ENCODE peak calls at places on chromosomes 1 and 21, in five cellular contexts. F is right atrium auricular region; H is naive thymus-derived CD4-positive, alpha-beta T cell; U is SJSA1; B is fibroblast of lung. X is an unnamed sample. For H3K27me3, the result is how much of the 10 kb centered on the place peaks cover.

GRCh38 chr1:192763243-192763642 is 45.6 kb upstream of the RGS2 start:
- DNase-seq in F (no peak), U (no peak), H (no peak), B (peak), X (no peak)

GRCh38 chr1:33342041-33342723 is 21.3 kb upstream of the A3GALT2 start:
- DNase-seq in F (peak), B (peak), H (no peak), U (peak), X (no peak)

GRCh38 chr1:186977266-186977957 is 148.7 kb downstream of the PLA2G4A start:
- DNase-seq in B (peak), F (no peak), U (no peak), H (no peak), X (no peak)

GRCh38 chr1:200296091-200296661 is 113.7 kb downstream of the ZNF281 start:
- DNase-seq in F (no peak), U (no peak), H (no peak), B (no peak), X (no peak)

GRCh38 chr1:16968372-16968771 is 12.0 kb downstream of the MFAP2 start:
- DNase-seq in F (no peak), U (no peak), B (no peak), H (no peak), X (no peak)

GRCh38 chr1:224884428-224884827 is 45.0 kb upstream of the DNAH14 start:
- DNase-seq in F (no peak), H (no peak), B (peak), U (no peak), X (no peak)

GRCh38 chr1:109111386-109112055 is 2.4 kb upstream of the ELAPOR1 start:
- DNase-seq in H (no peak), U (no peak), F (no peak), B (no peak), X (no peak)

GRCh38 chr1:12486401-12487005 is 131.5 kb downstream of the DHRS3 start:
- DNase-seq in H (no peak), F (no peak), B (peak), U (peak), X (no peak)

GRCh38 chr1:180000575-180000974 is 46.0 kb downstream of the CEP350 start:
- DNase-seq in H (no peak), B (no peak), F (no peak), U (no peak), X (no peak)

GRCh38 chr1:180954766-180955165 is 42.1 kb downstream of the KIAA1614 start:
- DNase-seq in H (no peak), F (no peak), U (no peak), B (no peak), X (no peak)

GRCh38 chr1:193143285-193143684 is 21.5 kb downstream of the CDC73 start:
- DNase-seq in F (no peak), H (no peak), B (no peak), U (no peak), X (no peak)

GRCh38 chr1:20469406-20470076 is 16.5 kb downstream of the CAMK2N1 start:
- DNase-seq in U (no peak), F (no peak), B (no peak), H (no peak), X (no peak)

GRCh38 chr1:238892612-238893011 is 493.8 kb upstream of the CHRM3 start:
- DNase-seq in U (no peak), H (no peak), F (no peak), B (peak), X (no peak)

GRCh38 chr21:45322960-45323461 is 35.3 kb upstream of the POFUT2 start:
- DNase-seq in B (no peak), U (no peak), H (no peak), F (no peak), X (no peak)

GRCh38 chr1:9110669-9111356 is 18.1 kb downstream of the GPR157 start:
- DNase-seq in U (peak), B (peak), F (peak), H (peak), X (peak)

GRCh38 chr1:230165526-230165925 is 98.5 kb downstream of the GALNT2 start:
- DNase-seq in U (no peak), B (no peak), H (no peak), F (peak), X (no peak)

GRCh38 chr1:211677659-211678058 is 2.2 kb upstream of the NEK2 start:
- DNase-seq in F (no peak), U (no peak), H (no peak), B (no peak), X (no peak)

GRCh38 chr1:154866257-154866994 is 3.7 kb downstream of the KCNN3 start:
- DNase-seq in H (no peak), F (no peak), B (peak), U (no peak), X (no peak)

GRCh38 chr1:95582191-95582590 is 348.2 kb downstream of the RWDD3 start:
- DNase-seq in F (no peak), U (no peak), B (no peak), H (no peak), X (no peak)

GRCh38 chr1:119933397-119933796 is 37.1 kb upstream of the ADAM30 start:
- DNase-seq in H (no peak), U (no peak), B (no peak), F (no peak), X (no peak)

DNA sequence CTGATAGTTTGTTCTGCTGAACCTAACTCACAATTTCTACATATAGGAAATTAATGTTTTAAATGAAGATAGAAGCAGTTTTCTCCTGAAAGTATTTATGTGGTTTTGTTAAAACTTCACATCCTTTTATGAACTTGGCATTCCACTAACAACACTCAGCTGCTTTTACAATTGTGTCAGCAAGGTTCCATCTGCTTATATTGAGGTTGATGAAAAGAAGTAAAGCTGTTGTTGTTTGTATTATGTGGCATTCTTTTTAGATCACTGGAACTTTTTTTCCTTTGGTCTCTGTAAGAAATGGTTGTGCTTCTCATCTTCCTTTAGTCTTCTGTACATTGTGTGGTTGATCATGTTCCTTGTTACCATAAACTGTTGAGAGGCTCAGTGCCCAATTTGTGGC is 41.7 kb downstream of the AK4 start:
- DNase-seq in U (no peak), H (no peak), B (peak), F (no peak), X (no peak)
- H3K27me3 ChIP-seq in U (under half), H (under half), B (under half), F (under half), X (under half)

GRCh38 chr1:44576456-44577150 is 97.7 kb downstream of the TMEM53 start:
- DNase-seq in B (no peak), F (no peak), U (no peak), H (no peak), X (no peak)

GRCh38 chr1:44571712-44572571 is 102.3 kb downstream of the TMEM53 start:
- DNase-seq in B (no peak), H (peak), F (no peak), U (no peak), X (peak)

GRCh38 chr1:44569491-44569890 is 104.8 kb downstream of the TMEM53 start:
- DNase-seq in H (no peak), U (no peak), F (no peak), B (no peak), X (no peak)

GRCh38 chr1:44568128-44568900 is 106.0 kb downstream of the TMEM53 start:
- DNase-seq in B (no peak), F (no peak), H (no peak), U (no peak), X (no peak)

DNA sequence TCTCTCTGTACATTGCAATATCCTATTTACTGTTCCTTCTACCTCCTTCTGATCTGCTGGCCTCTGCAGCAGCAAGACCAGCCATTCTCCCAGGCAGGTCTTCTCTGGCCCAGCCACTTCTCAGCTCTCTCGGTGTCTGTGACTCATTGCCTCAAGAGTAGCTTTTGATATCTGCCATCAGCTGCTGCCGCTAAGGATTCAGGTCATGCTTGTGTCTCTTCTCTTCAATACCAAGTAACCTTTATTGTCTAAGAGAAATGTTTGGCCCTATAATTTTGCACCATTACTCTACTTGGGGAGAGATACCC is 101.8 kb downstream of the TMEM53 start:
- DNase-seq in H (no peak), U (no peak), B (no peak), F (no peak), X (no peak)
- H3K27me3 ChIP-seq in H (under half), U (under half), B (under half), F (under half), X (under half)

DNA sequence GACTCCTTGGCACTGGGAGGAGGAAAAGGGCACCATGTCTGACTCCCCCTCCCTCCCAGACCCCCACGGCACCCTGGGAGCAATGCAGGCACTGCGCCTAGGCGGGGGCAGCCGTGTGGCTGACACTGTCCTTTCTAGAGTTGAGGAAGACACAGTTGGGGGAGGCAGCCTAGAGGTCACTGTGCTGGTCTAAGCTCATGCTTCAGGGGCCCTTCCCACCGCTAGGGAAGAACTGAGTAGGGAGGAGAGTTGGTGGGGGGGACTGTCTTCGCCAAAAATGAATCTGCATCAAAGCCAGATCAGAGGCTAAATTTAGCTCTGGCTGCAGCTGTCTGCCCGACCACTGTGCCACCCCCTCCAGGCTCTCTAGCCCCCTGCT is 3.4 kb downstream of the SEMA6C start:
- DNase-seq in U (no peak), F (no peak), B (no peak), H (no peak), X (no peak)
- H3K27me3 ChIP-seq in U (under half), F (under half), B (under half), H (under half), X (under half)

GRCh38 chr1:29324771-29325351 is 88.5 kb downstream of the PTPRU start:
- DNase-seq in B (no peak), U (no peak), F (no peak), H (no peak), X (no peak)

GRCh38 chr1:29325675-29326074 is 89.4 kb downstream of the PTPRU start:
- DNase-seq in B (no peak), H (no peak), F (no peak), U (no peak), X (no peak)

GRCh38 chr1:29324202-29324601 is 87.9 kb downstream of the PTPRU start:
- DNase-seq in U (no peak), F (no peak), B (no peak), H (no peak), X (no peak)

GRCh38 chr1:29327223-29327935 is 91.1 kb downstream of the PTPRU start:
- DNase-seq in B (no peak), F (no peak), U (no peak), H (no peak), X (no peak)

DNA sequence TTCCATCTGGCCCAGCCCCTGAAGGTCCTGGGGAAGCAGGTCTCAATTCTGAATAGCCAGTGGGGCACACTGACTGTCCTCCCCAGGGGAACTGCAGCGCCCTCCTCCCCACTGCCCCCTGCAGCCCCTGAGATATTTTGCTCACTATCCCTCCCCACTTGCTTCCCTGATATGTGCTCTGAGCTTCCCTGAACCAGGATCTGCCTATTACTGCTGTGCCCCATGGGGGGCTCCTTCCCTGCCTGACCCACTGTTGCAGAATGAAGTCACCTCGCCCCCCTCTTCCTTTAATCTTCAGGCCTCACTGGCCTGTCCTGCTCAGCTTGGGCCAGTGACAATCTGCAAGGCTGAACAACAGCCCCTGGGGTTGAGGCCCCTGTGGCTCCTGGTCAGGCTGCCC is 89.8 kb downstream of the PTPRU start:
- DNase-seq in H (no peak), U (no peak), F (no peak), B (no peak), X (no peak)
- H3K27me3 ChIP-seq in H (under half), U (under half), F (under half), B (under half), X (under half)

DNA sequence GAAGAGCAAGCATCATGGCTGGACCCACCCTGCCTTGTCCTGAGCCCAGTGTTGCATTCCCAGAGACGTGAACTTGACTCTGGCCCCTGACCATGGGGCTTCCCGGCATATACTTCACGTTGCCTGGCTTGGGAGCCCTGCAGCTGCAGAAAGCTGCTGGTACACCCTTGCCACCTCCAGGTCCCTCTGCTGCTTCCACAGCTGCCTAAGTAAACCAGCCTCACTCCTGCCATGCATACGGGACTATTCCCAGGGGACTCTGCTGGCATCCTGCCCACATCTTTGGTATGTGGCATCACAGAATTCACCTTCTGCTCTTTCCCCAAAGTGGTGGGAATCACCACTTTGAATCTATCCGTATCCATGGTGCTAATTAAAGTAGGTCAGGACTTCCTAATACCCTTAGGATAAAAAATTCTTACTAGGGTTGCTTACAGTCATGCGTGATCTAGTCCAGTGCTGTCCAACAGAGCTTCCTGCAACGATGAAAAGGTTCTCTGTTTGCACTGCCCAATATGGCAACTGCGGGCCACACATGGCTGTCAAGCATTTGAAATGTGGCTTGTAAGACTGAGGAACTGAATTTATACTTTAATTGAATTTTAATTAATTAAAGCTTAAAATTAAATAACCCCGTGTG is 203.0 kb downstream of the GRIK3 start:
- DNase-seq in U (no peak), F (no peak), B (no peak), H (no peak), X (no peak)
- H3K27me3 ChIP-seq in U (under half), F (under half), B (under half), H (under half), X (under half)

GRCh38 chr1:27365372-27366112 is 1.2 kb downstream of the MAP3K6 start:
- DNase-seq in F (peak), U (peak), H (peak), B (peak), X (peak)

GRCh38 chr1:27366113-27366410 is 699 bp downstream of the MAP3K6 start:
- DNase-seq in H (peak), U (peak), F (peak), B (peak), X (peak)

GRCh38 chr1:27366411-27367159 is at the start of gene MAP3K6:
- DNase-seq in B (peak), F (peak), H (peak), U (peak), X (peak)

GRCh38 chr1:27368872-27369703 is 2.3 kb upstream of the MAP3K6 start:
- DNase-seq in U (no peak), H (no peak), F (no peak), B (no peak), X (no peak)

GRCh38 chr1:27367160-27367650 is 444 bp upstream of the MAP3K6 start:
- DNase-seq in B (no peak), U (no peak), H (no peak), F (no peak), X (no peak)
- H3K27me3 ChIP-seq in B (under half), U (under half), H (under half), F (under half), X (under half)

GRCh38 chr1:220890582-220890981 is 11.3 kb downstream of the HLX start:
- DNase-seq in H (no peak), U (no peak), B (no peak), F (no peak), X (no peak)
- H3K27me3 ChIP-seq in H (under half), U (under half), B (under half), F (half or more), X (under half)

DNA sequence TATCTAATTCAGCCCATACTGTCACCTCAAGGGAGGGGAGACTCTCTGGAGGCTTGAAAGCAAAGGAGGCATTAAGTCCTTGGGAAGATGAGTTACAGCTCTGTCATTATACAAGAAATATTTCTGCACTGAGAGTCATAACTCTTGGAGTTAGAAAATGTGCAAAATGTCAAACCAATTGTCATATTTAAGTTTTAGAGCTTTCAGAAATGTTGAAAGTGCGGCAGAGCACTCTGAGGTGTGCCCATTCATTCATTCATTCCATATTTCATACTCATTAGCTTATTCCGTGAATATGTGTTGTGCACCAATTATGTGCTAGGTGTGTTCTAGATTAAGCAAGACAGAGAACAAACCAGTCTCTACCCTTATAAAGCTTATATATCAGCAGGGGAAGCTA is 87.1 kb downstream of the HUNK start:
- DNase-seq in B (no peak), U (no peak), F (no peak), H (no peak), X (no peak)
- H3K27me3 ChIP-seq in B (under half), U (under half), F (under half), H (under half), X (under half)